ENCODE peak calls at places on chromosomes 13 and 19, in nine cellular contexts. N is activated CD4-positive, alpha-beta T cell treated with anti-CD3 and anti-CD28 coated beads, Interleukin-2, amount 50 U/mL, for 1 hour; T is NCI-H69; H is NCI-H526; X is frontal cortex; K is HuH-7; M is tibial artery; G is NCI-H345; U is Peyer's patch. D is an unnamed sample.
A peak's percentile ranks its signal among the peaks of the same experiment; 100 is the strongest.

GRCh38 chr13:60230593-60230992 is 66.9 kb upstream of the DIAPH3 start:
- DNase-seq in N (no peak), T (peak; percentile 30), H (no peak), X (no peak), K (no peak), M (no peak), G (no peak), U (no peak), D (no peak)

GRCh38 chr19:58042709-58043340 is 9.0 kb downstream of the ZSCAN1 start:
- DNase-seq in N (no peak), T (no peak), H (no peak), X (no peak), K (no peak), M (no peak), G (no peak), U (no peak), D (no peak)

GRCh38 chr19:34351382-34351802 is 13.6 kb upstream of the GPI start:
- DNase-seq in N (peak; percentile 5), T (peak; percentile 95), H (no peak), X (no peak), K (no peak), M (no peak), G (peak; percentile 19), U (no peak), D (no peak)

GRCh38 chr13:88526186-88526852 is 855.1 kb downstream of the SLITRK5 start:
- DNase-seq in N (no peak), T (peak; percentile 12), H (no peak), X (no peak), K (no peak), M (no peak), G (peak; percentile 79), U (no peak), D (no peak)

GRCh38 chr13:77492982-77493381 is 42.5 kb upstream of the SCEL start:
- DNase-seq in N (no peak), T (peak; percentile 87), H (peak; percentile 37), X (no peak), K (no peak), M (no peak), G (peak; percentile 68), U (no peak), D (no peak)

GRCh38 chr13:51614350-51614786 is 30.1 kb downstream of the WDFY2 start:
- DNase-seq in N (peak; percentile 16), T (peak; percentile 91), H (no peak), X (no peak), K (no peak), M (no peak), G (no peak), U (peak; percentile 63), D (peak; percentile 33)

GRCh38 chr19:10286803-10287737 is at the start of gene ICAM4:
- DNase-seq in N (no peak), T (no peak), H (no peak), X (no peak), K (peak; percentile 44), M (no peak), G (no peak), U (peak; percentile 66), D (peak; percentile 89)

GRCh38 chr19:56690668-56691067 is 19.1 kb upstream of the ZNF835 start:
- DNase-seq in N (no peak), T (no peak), H (no peak), X (no peak), K (no peak), M (no peak), G (no peak), U (no peak), D (no peak)

GRCh38 chr13:51420681-51421476 is 32.0 kb downstream of the INTS6 start:
- DNase-seq in N (no peak), T (no peak), H (no peak), X (no peak), K (no peak), M (no peak), G (no peak), U (no peak), D (no peak)

GRCh38 chr19:2775556-2776430 is 7.3 kb downstream of the SGTA start:
- DNase-seq in N (peak; percentile 68), T (no peak), H (no peak), X (no peak), K (no peak), M (no peak), G (no peak), U (peak; percentile 90), D (peak; percentile 72)

GRCh38 chr13:111219306-111219705 is 101.1 kb upstream of the TEX29 start:
- DNase-seq in N (no peak), T (no peak), H (no peak), X (no peak), K (no peak), M (peak; percentile 90), G (no peak), U (no peak), D (no peak)

GRCh38 chr19:1266116-1266817 is 2.9 kb upstream of the CIRBP start:
- DNase-seq in N (peak; percentile 76), T (peak; percentile 99), H (no peak), X (peak; percentile 86), K (peak; percentile 91), M (peak; percentile 94), G (peak; percentile 73), U (peak; percentile 97), D (peak; percentile 99)

GRCh38 chr13:49292742-49293498 is 45.2 kb downstream of the CDADC1 start:
- DNase-seq in N (no peak), T (peak; percentile 74), H (no peak), X (no peak), K (no peak), M (peak; percentile 82), G (peak; percentile 0), U (no peak), D (no peak)

GRCh38 chr13:112233256-112233655 is 142.9 kb upstream of the SPACA7 start:
- DNase-seq in N (no peak), T (no peak), H (no peak), X (no peak), K (no peak), M (peak; percentile 43), G (no peak), U (peak; percentile 25), D (no peak)

GRCh38 chr19:51488491-51488890 is 10.2 kb downstream of the CEACAM18 start:
- DNase-seq in N (no peak), T (no peak), H (no peak), X (no peak), K (no peak), M (no peak), G (no peak), U (no peak), D (no peak)

GRCh38 chr19:16573925-16574324 is 1.7 kb upstream of the SLC35E1 start:
- DNase-seq in N (no peak), T (no peak), H (no peak), X (no peak), K (no peak), M (no peak), G (no peak), U (no peak), D (no peak)

GRCh38 chr13:76754414-76754813 is 131.8 kb downstream of the KCTD12 start:
- DNase-seq in N (no peak), T (no peak), H (no peak), X (no peak), K (no peak), M (no peak), G (no peak), U (no peak), D (no peak)

GRCh38 chr19:13154911-13155471 is 4.8 kb downstream of the IER2 start:
- DNase-seq in N (peak; percentile 75), T (peak; percentile 87), H (peak; percentile 70), X (no peak), K (no peak), M (peak; percentile 86), G (peak; percentile 25), U (peak; percentile 88), D (peak; percentile 87)

GRCh38 chr13:27808866-27809546 is 16.7 kb downstream of the GSX1 start:
- DNase-seq in N (no peak), T (no peak), H (no peak), X (no peak), K (no peak), M (no peak), G (no peak), U (no peak), D (no peak)

GRCh38 chr19:41993612-41994483 is at the start of gene ATP1A3:
- DNase-seq in N (peak; percentile 54), T (peak; percentile 93), H (peak; percentile 54), X (peak; percentile 86), K (no peak), M (no peak), G (peak; percentile 49), U (peak; percentile 72), D (peak; percentile 87)

GRCh38 chr13:75073791-75074190 is 408.2 kb downstream of the TBC1D4 start:
- DNase-seq in N (no peak), T (no peak), H (no peak), X (no peak), K (no peak), M (no peak), G (no peak), U (no peak), D (no peak)

GRCh38 chr13:84430441-84430840 is 548.2 kb upstream of the SLITRK1 start:
- DNase-seq in N (no peak), T (peak; percentile 60), H (no peak), X (no peak), K (no peak), M (no peak), G (peak; percentile 3), U (no peak), D (no peak)

GRCh38 chr13:99865420-99865930 is 106.1 kb downstream of the ZIC5 start:
- DNase-seq in N (no peak), T (peak; percentile 91), H (peak; percentile 73), X (no peak), K (no peak), M (no peak), G (no peak), U (no peak), D (no peak)

D was measured in left lung.